ENCODE peak calls at places on chromosomes 12 and 14, in six cellular contexts. F is HCT116, X is SK-N-SH, Y is K562, C is GM12878, D is HepG2. I is an unnamed sample. For H4K20me1 and H3K4me1, the result is how much of the 10 kb centered on the place peaks cover.

GRCh38 chr12:49921299-49921698 is 17.6 kb upstream of the FAIM2 start:
- DNase-seq in F (no peak), X (no peak), Y (no peak), C (no peak), D (no peak), I (no peak)

GRCh38 chr12:75816892-75817291 is 214.7 kb downstream of the PHLDA1 start:
- DNase-seq in F (peak), X (no peak), Y (peak), C (peak), D (no peak), I (no peak)

GRCh38 chr12:53378222-53378621 is 1.8 kb upstream of the SP1 start:
- DNase-seq in F (no peak), X (no peak), Y (no peak), C (no peak), D (no peak), I (no peak)

GRCh38 chr12:129570796-129571400 is 332.9 kb downstream of the TMEM132D start:
- DNase-seq in F (no peak), X (no peak), Y (no peak), C (no peak), D (no peak), I (no peak)

GRCh38 chr14:55267816-55268215 is 3.4 kb upstream of the FBXO34 start:
- DNase-seq in F (no peak), X (no peak), Y (no peak), C (no peak), D (no peak), I (no peak)

GRCh38 chr14:26163761-26164160 is 434.1 kb downstream of the NOVA1 start:
- DNase-seq in F (no peak), X (no peak), Y (no peak), C (no peak), D (peak), I (peak)

GRCh38 chr14:106845286-106846087 is 1319.1 kb downstream of the TMEM121 start:
- DNase-seq in F (no peak), X (peak), Y (no peak), C (peak), D (peak), I (no peak)

GRCh38 chr12:76628745-76629144 is 69.2 kb upstream of the OSBPL8 start:
- DNase-seq in F (no peak), X (no peak), Y (peak), C (no peak), D (no peak), I (no peak)

GRCh38 chr12:110316861-110317260 is 35.8 kb downstream of the ATP2A2 start:
- DNase-seq in F (no peak), X (no peak), Y (no peak), C (no peak), D (no peak), I (no peak)

GRCh38 chr14:89504602-89505320 is 87.7 kb upstream of the FOXN3 start:
- DNase-seq in F (no peak), X (no peak), Y (no peak), C (peak), D (no peak), I (no peak)

GRCh38 chr12:16553457-16553856 is 52.5 kb downstream of the LMO3 start:
- DNase-seq in F (no peak), X (no peak), Y (no peak), C (no peak), D (no peak), I (no peak)

GRCh38 chr14:73491256-73491976 is 683 bp downstream of the RIOX1 start:
- DNase-seq in F (no peak), X (peak), Y (peak), C (no peak), D (peak), I (peak)

GRCh38 chr12:27186240-27186839 is 57.7 kb upstream of the STK38L start:
- DNase-seq in F (no peak), X (no peak), Y (no peak), C (no peak), D (no peak), I (no peak)

GRCh38 chr12:25764892-25765291 is 193.6 kb upstream of the RASSF8 start:
- DNase-seq in F (no peak), X (no peak), Y (no peak), C (no peak), D (no peak), I (no peak)

GRCh38 chr12:68223067-68223747 is 2.4 kb downstream of the IL26 start:
- DNase-seq in F (peak), X (peak), Y (peak), C (peak), D (peak), I (peak)

GRCh38 chr14:25090716-25091454 is 40.9 kb upstream of the STXBP6 start:
- DNase-seq in F (no peak), X (no peak), Y (no peak), C (no peak), D (no peak), I (peak)

GRCh38 chr12:113734503-113734902 is 231.6 kb downstream of the RBM19 start:
- DNase-seq in F (no peak), X (no peak), Y (no peak), C (no peak), D (no peak), I (no peak)

GRCh38 chr14:99382781-99383456 is 97.7 kb downstream of the SETD3 start:
- DNase-seq in F (no peak), X (no peak), Y (no peak), C (no peak), D (no peak), I (no peak)

GRCh38 chr12:115726691-115727090 is 550.8 kb downstream of the MED13L start:
- DNase-seq in F (no peak), X (no peak), Y (no peak), C (no peak), D (no peak), I (no peak)

GRCh38 chr14:58981840-58982239 is 206.6 kb upstream of the DAAM1 start:
- DNase-seq in F (no peak), X (no peak), Y (no peak), C (no peak), D (no peak), I (no peak)

GRCh38 chr12:90964616-90965015 is 9.6 kb upstream of the CCER1 start:
- DNase-seq in F (no peak), X (no peak), Y (no peak), C (no peak), D (no peak), I (no peak)

GRCh38 chr14:81529391-81529790 is 4.3 kb downstream of the SEL1L start:
- DNase-seq in F (peak), X (no peak), Y (no peak), C (no peak), D (no peak), I (no peak)

GRCh38 chr12:6996040-6996441 is 22.2 kb downstream of the LPCAT3 start:
- DNase-seq in F (peak), X (no peak), Y (peak), C (no peak), D (peak), I (no peak)

GRCh38 chr12:64006211-64006610 is 161.7 kb downstream of the SRGAP1 start:
- DNase-seq in F (no peak), X (no peak), Y (no peak), C (no peak), D (no peak), I (no peak)

GRCh38 chr14:62301076-62301475 is 538.9 kb downstream of the SNAPC1 start:
- DNase-seq in F (no peak), X (no peak), Y (no peak), C (no peak), D (no peak), I (no peak)

GRCh38 chr14:52922656-52923055 is 28.2 kb downstream of the FERMT2 start:
- DNase-seq in F (no peak), X (no peak), Y (no peak), C (no peak), D (no peak), I (no peak)

GRCh38 chr12:64461634-64462414 is 9.9 kb downstream of the TBK1 start:
- DNase-seq in F (no peak), X (no peak), Y (no peak), C (no peak), D (peak), I (no peak)

GRCh38 chr14:56196274-56196673 is 78.1 kb downstream of the PELI2 start:
- DNase-seq in F (no peak), X (no peak), Y (no peak), C (no peak), D (no peak), I (no peak)

GRCh38 chr12:4027412-4027811 is 154.2 kb upstream of the PARP11 start:
- DNase-seq in F (no peak), X (no peak), Y (no peak), C (no peak), D (peak), I (no peak)

GRCh38 chr12:124556067-124556466 is 11.3 kb downstream of the NCOR2 start:
- DNase-seq in F (no peak), X (no peak), Y (no peak), C (no peak), D (no peak), I (no peak)

GRCh38 chr12:124555168-124555928 is 12.1 kb downstream of the NCOR2 start:
- DNase-seq in F (no peak), X (no peak), Y (no peak), C (no peak), D (no peak), I (no peak)

GRCh38 chr12:124558298-124558697 is 9.1 kb downstream of the NCOR2 start:
- DNase-seq in F (no peak), X (no peak), Y (no peak), C (no peak), D (no peak), I (no peak)

GRCh38 chr12:124557518-124558223 is 9.7 kb downstream of the NCOR2 start:
- DNase-seq in F (no peak), X (peak), Y (no peak), C (no peak), D (no peak), I (peak)

DNA sequence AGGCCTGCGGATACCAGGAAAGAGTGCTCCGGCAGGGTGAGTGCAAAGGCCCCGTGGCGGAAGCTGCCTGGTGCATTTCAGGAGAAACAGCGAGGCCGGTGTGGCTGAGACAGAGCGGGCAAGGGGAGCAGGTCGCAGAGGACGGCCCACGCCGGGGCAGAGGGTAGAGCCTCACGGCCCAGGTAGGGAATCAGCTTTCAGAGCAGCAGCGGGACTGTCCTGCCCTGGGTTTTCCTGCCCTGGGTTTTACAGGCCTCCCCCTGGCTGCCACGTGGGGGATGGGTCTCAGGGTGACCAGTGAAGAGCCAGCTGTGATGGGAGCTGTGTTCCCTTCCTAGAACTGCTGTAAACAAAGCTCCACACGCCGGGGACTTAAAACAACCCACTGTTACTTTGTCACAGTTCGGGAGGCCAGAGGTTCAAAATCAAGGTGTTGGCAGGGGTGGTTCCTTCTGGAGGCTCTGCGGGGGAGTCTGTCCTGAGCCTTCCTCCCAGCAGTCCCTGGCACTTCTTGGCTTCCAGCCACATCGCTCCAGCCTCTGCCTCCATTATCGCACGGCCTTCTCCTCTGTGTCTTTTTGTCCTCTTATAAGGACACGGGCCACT is 10.4 kb downstream of the NCOR2 start:
- DNase-seq in F (no peak), X (peak), Y (no peak), C (no peak), D (no peak), I (no peak)
- H4K20me1 ChIP-seq in F (under half), X (half or more), Y (under half), C (under half), D (under half), I (half or more)

GRCh38 chr12:98561846-98562245 is 31.6 kb upstream of the SLC25A3 start:
- DNase-seq in F (no peak), X (no peak), Y (no peak), C (no peak), D (no peak), I (no peak)

DNA sequence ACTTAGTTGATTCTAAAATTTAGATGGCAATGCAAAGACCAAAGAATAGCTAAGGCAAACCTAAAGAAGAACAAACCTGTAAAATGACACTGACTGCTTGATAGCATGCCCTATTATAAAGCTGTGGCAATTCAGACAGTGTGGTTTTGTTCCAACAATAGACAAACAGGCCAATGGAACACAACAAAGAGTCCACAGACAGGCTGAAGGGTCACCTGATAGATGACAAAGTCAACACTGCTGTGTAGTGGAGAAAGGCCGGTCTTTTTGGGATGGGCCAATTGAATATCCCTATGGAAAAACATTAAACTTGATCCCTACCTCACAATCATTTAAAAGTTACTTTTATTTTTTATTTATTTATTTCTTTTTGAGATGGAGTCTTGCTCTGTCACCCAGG is 33.8 kb upstream of the SLC25A3 start:
- DNase-seq in F (no peak), X (no peak), Y (no peak), C (no peak), D (peak), I (no peak)
- TF ChIP-seq REST in F (no peak), X (no peak), Y (no peak), C (no peak), D (no peak), I (no peak)

GRCh38 chr14:68247867-68248266 is 428.3 kb downstream of the RAD51B start:
- DNase-seq in F (no peak), X (no peak), Y (no peak), C (no peak), D (no peak), I (no peak)
- H3K4me1 ChIP-seq in F (half or more), X (half or more), Y (under half), C (under half), D (half or more), I (half or more)

GRCh38 chr14:88227693-88228092 is 95.4 kb downstream of the KCNK10 start:
- DNase-seq in F (no peak), X (no peak), Y (no peak), C (no peak), D (no peak), I (no peak)
- H4K20me1 ChIP-seq in F (under half), X (under half), Y (under half), C (under half), D (under half), I (under half)

I was measured in GM23338.